ENCODE peak calls at places on chromosomes 4 and X, in six cellular contexts. M, E, T, F, H and C are unnamed samples.

GRCh38 chr4:131430302-131430701 is 1718.8 kb upstream of the PCDH10 start:
- DNase-seq in T (no peak), E (no peak), F (no peak), H (no peak), M (no peak), C (no peak)

GRCh38 chr4:160129439-160129838 is 1026.6 kb downstream of the RAPGEF2 start:
- DNase-seq in H (no peak), T (no peak), M (no peak), F (no peak), E (no peak), C (no peak)

GRCh38 chr4:6987566-6987920 is 55.6 kb upstream of the TADA2B start:
- DNase-seq in M (no peak), F (peak), E (no peak), H (no peak), T (no peak), C (no peak)

GRCh38 chr4:152643153-152644035 is 36.4 kb downstream of the TMEM154 start:
- DNase-seq in M (no peak), E (no peak), F (no peak), T (no peak), H (peak), C (no peak)

GRCh38 chr4:73067971-73068394 is 1.5 kb downstream of the COX18 start:
- DNase-seq in F (no peak), H (no peak), M (no peak), T (no peak), E (no peak), C (no peak)

GRCh38 chr4:19309365-19309764 is 942.3 kb upstream of the SLIT2 start:
- DNase-seq in T (no peak), H (no peak), F (no peak), E (no peak), M (no peak), C (no peak)

GRCh38 chr4:99136329-99136728 is 7.8 kb downstream of the ADH4 start:
- DNase-seq in H (no peak), F (no peak), E (no peak), M (no peak), T (no peak), C (no peak)

GRCh38 chr4:140151700-140152014 is 2.3 kb downstream of the MAML3 start:
- DNase-seq in E (peak), F (peak), H (peak), T (peak), M (peak), C (no peak)

GRCh38 chrX:23548164-23548563 is 119.1 kb upstream of the PRDX4 start:
- DNase-seq in F (no peak), T (no peak), M (no peak), H (no peak), E (no peak), C (no peak)

GRCh38 chr4:141643557-141643956 is 7.2 kb downstream of the IL15 start:
- DNase-seq in F (no peak), E (no peak), M (no peak), T (no peak), H (no peak), C (no peak)

GRCh38 chr4:130067419-130067818 is 971.5 kb downstream of the C4orf33 start:
- DNase-seq in E (no peak), M (no peak), T (no peak), F (no peak), H (no peak), C (no peak)

GRCh38 chr4:52641853-52642563 is 17.1 kb downstream of the USP46 start:
- DNase-seq in E (no peak), F (no peak), M (no peak), H (no peak), T (no peak), C (no peak)

GRCh38 chr4:113292371-113293042 is 243.1 kb downstream of the ANK2 start:
- DNase-seq in H (no peak), T (no peak), E (no peak), M (no peak), F (no peak), C (no peak)

GRCh38 chr4:5717449-5718158 is 6.6 kb downstream of the EVC start:
- DNase-seq in T (no peak), M (no peak), F (no peak), H (no peak), E (no peak), C (no peak)

GRCh38 chrX:10231461-10231860 is 74.7 kb downstream of the CLCN4 start:
- DNase-seq in M (no peak), F (no peak), H (no peak), T (no peak), E (no peak), C (no peak)

GRCh38 chrX:114017086-114017485 is 566.8 kb upstream of the HTR2C start:
- DNase-seq in E (no peak), F (no peak), M (no peak), T (no peak), H (no peak), C (no peak)

GRCh38 chr4:136831553-136831952 is 700.7 kb downstream of the PCDH18 start:
- DNase-seq in T (no peak), M (no peak), F (no peak), E (no peak), H (no peak), C (no peak)

GRCh38 chr4:75557696-75558095 is 1.8 kb downstream of the ODAPH start:
- DNase-seq in F (no peak), T (no peak), E (no peak), H (no peak), M (no peak), C (no peak)

GRCh38 chrX:151697537-151697936 is 2.3 kb downstream of the PRRG3 start:
- DNase-seq in T (peak), E (no peak), F (no peak), H (no peak), M (no peak), C (no peak)

GRCh38 chr4:4559596-4559995 is 17.7 kb upstream of the STX18 start:
- DNase-seq in E (no peak), M (no peak), F (no peak), T (no peak), H (no peak), C (no peak)

GRCh38 chrX:55011294-55011693 is 11.1 kb downstream of the APEX2 start:
- DNase-seq in M (no peak), T (no peak), F (no peak), E (no peak), H (no peak), C (no peak)

GRCh38 chr4:159296061-159296460 is 193.2 kb downstream of the RAPGEF2 start:
- DNase-seq in H (no peak), F (no peak), T (no peak), M (no peak), E (no peak), C (no peak)

GRCh38 chr4:38660838-38661237 is 3.2 kb upstream of the KLF3 start:
- DNase-seq in F (no peak), H (no peak), T (no peak), M (no peak), E (no peak), C (no peak)

GRCh38 chr4:161949941-161950725 is 213.7 kb downstream of the FSTL5 start:
- DNase-seq in F (no peak), H (no peak), M (no peak), E (no peak), T (no peak), C (no peak)

GRCh38 chr4:160375746-160376452 is 1273.0 kb downstream of the RAPGEF2 start:
- DNase-seq in E (no peak), M (no peak), H (no peak), T (no peak), F (no peak), C (no peak)

GRCh38 chr4:73599182-73599581 is 21.1 kb downstream of the RASSF6 start:
- DNase-seq in E (no peak), M (peak), H (no peak), T (peak), F (no peak), C (no peak)

GRCh38 chrX:38515291-38515690 is 46.1 kb upstream of the TSPAN7 start:
- DNase-seq in E (no peak), F (no peak), M (no peak), H (no peak), T (no peak), C (no peak)

GRCh38 chrX:18873189-18873791 is 110.6 kb downstream of the PHKA2 start:
- DNase-seq in F (no peak), M (no peak), H (no peak), E (no peak), T (no peak), C (no peak)

GRCh38 chr4:52903273-52903672 is 41.2 kb downstream of the RASL11B start:
- DNase-seq in H (no peak), E (no peak), T (no peak), F (no peak), M (no peak), C (no peak)

GRCh38 chrX:19344661-19345060 is 934 bp downstream of the PDHA1 start:
- DNase-seq in F (no peak), T (no peak), M (no peak), E (no peak), H (no peak), C (no peak)

GRCh38 chr4:77852892-77853495 is 9.6 kb upstream of the MRPL1 start:
- DNase-seq in M (no peak), T (no peak), F (no peak), H (no peak), E (no peak), C (no peak)

GRCh38 chrX:20225488-20225833 is 41.2 kb downstream of the RPS6KA3 start:
- DNase-seq in H (no peak), M (no peak), E (no peak), F (no peak), T (no peak), C (no peak)

GRCh38 chr4:110484767-110485166 is 8.8 kb downstream of the ENPEP start:
- DNase-seq in T (no peak), E (peak), F (no peak), M (no peak), H (no peak), C (no peak)

GRCh38 chr4:177159600-177159999 is 150.1 kb upstream of the NEIL3 start:
- DNase-seq in T (no peak), F (no peak), E (no peak), M (no peak), H (no peak), C (no peak)

GRCh38 chrX:120749141-120749846 is 119.4 kb upstream of the C1GALT1C1 start:
- DNase-seq in E (no peak), F (no peak), M (no peak), T (no peak), H (no peak), C (no peak)

GRCh38 chr4:1031956-1032795 is 20.8 kb downstream of the FGFRL1 start:
- DNase-seq in T (no peak), M (peak), E (no peak), F (no peak), H (no peak), C (no peak)

GRCh38 chrX:105564536-105564935 is 257.8 kb upstream of the NRK start:
- DNase-seq in F (no peak), E (no peak), T (no peak), M (no peak), H (no peak), C (no peak)

GRCh38 chr4:88041626-88042025 is 34.2 kb downstream of the PKD2 start:
- DNase-seq in T (no peak), F (no peak), M (peak), H (no peak), E (no peak), C (no peak)